ENCODE peak calls at places on chromosome 6, in eight cellular contexts. Z is bronchial epithelial cell, G is suprapubic skin, S is pancreas, N is upper lobe of right lung, O is dorsolateral prefrontal cortex, R is heart left ventricle, D is H1. W is an unnamed sample. For H3K27me3, the result is how much of the 10 kb centered on the place peaks cover.

GRCh38 chr6:26087284-26088115 is at the start of gene HFE:
- DNase-seq in Z (peak), G (peak), S (peak), N (peak), O (no peak), R (peak), D (peak), W (no peak)

GRCh38 chr6:36545767-36546663 is 1.3 kb downstream of the STK38 start:
- DNase-seq in Z (no peak), G (no peak), S (no peak), N (no peak), O (no peak), R (no peak), D (no peak), W (no peak)

GRCh38 chr6:134826889-134827737 is 122.8 kb downstream of the ALDH8A1 start:
- DNase-seq in Z (peak), G (peak), S (peak), N (no peak), O (no peak), R (peak), D (no peak), W (peak)

GRCh38 chr6:126926926-126927325 is 191.5 kb upstream of the RSPO3 start:
- DNase-seq in Z (no peak), G (no peak), S (no peak), N (no peak), O (no peak), R (no peak), D (no peak), W (no peak)

GRCh38 chr6:87407531-87407895 is 259 bp upstream of the CFAP206 start:
- DNase-seq in Z (peak), G (peak), S (no peak), N (no peak), O (no peak), R (peak), D (no peak), W (no peak)

GRCh38 chr6:90703383-90703782 is 116.5 kb upstream of the MAP3K7 start:
- DNase-seq in Z (no peak), G (no peak), S (no peak), N (no peak), O (no peak), R (no peak), D (no peak), W (no peak)

GRCh38 chr6:111590209-111590955 is 15.3 kb downstream of the TRAF3IP2 start:
- DNase-seq in Z (no peak), G (no peak), S (no peak), N (no peak), O (no peak), R (no peak), D (no peak), W (no peak)

GRCh38 chr6:73579389-73579788 is 58.6 kb upstream of the EEF1A1 start:
- DNase-seq in Z (no peak), G (no peak), S (no peak), N (no peak), O (no peak), R (no peak), D (peak), W (no peak)

GRCh38 chr6:166078294-166078693 is 89.4 kb downstream of the TBXT start:
- DNase-seq in Z (no peak), G (no peak), S (no peak), N (no peak), O (no peak), R (no peak), D (no peak), W (peak)

GRCh38 chr6:47161176-47161687 is 119.1 kb upstream of the ADGRF1 start:
- DNase-seq in Z (peak), G (no peak), S (peak), N (no peak), O (no peak), R (no peak), D (no peak), W (no peak)

GRCh38 chr6:153644000-153644399 is 395.0 kb upstream of the OPRM1 start:
- DNase-seq in Z (no peak), G (no peak), S (no peak), N (no peak), O (no peak), R (no peak), D (no peak), W (no peak)

GRCh38 chr6:87074051-87074711 is 20.7 kb downstream of the CGA start:
- DNase-seq in Z (no peak), G (no peak), S (no peak), N (no peak), O (no peak), R (no peak), D (no peak), W (no peak)

GRCh38 chr6:54474898-54475297 is 166.7 kb downstream of the TINAG start:
- DNase-seq in Z (no peak), G (no peak), S (no peak), N (no peak), O (no peak), R (no peak), D (no peak), W (no peak)

GRCh38 chr6:163485388-163485851 is 70.9 kb downstream of the QKI start:
- DNase-seq in Z (no peak), G (no peak), S (no peak), N (no peak), O (no peak), R (no peak), D (no peak), W (no peak)

GRCh38 chr6:157255079-157255478 is 68.2 kb downstream of the TMEM242 start:
- DNase-seq in Z (no peak), G (peak), S (no peak), N (no peak), O (no peak), R (no peak), D (no peak), W (no peak)

GRCh38 chr6:45619994-45620471 is 242.3 kb upstream of the SUPT3H start:
- DNase-seq in Z (no peak), G (no peak), S (no peak), N (no peak), O (no peak), R (no peak), D (peak), W (no peak)

GRCh38 chr6:44266347-44266746 is 996 bp upstream of the NFKBIE start:
- DNase-seq in Z (no peak), G (no peak), S (no peak), N (no peak), O (no peak), R (no peak), D (no peak), W (no peak)

GRCh38 chr6:53437557-53438202 is 88.9 kb upstream of the ELOVL5 start:
- DNase-seq in Z (peak), G (no peak), S (peak), N (no peak), O (peak), R (no peak), D (no peak), W (peak)

GRCh38 chr6:123655520-123656306 is 19.0 kb upstream of the TRDN start:
- DNase-seq in Z (no peak), G (no peak), S (no peak), N (no peak), O (no peak), R (no peak), D (no peak), W (no peak)

GRCh38 chr6:165849539-165850430 is 186.7 kb upstream of the PDE10A start:
- DNase-seq in Z (no peak), G (no peak), S (no peak), N (no peak), O (no peak), R (no peak), D (no peak), W (no peak)

GRCh38 chr6:89410231-89411018 is 1.6 kb downstream of the RRAGD start:
- DNase-seq in Z (no peak), G (no peak), S (no peak), N (no peak), O (no peak), R (no peak), D (no peak), W (no peak)

GRCh38 chr6:158784505-158784904 is 34.7 kb downstream of the EZR start:
- DNase-seq in Z (peak), G (no peak), S (no peak), N (no peak), O (no peak), R (no peak), D (no peak), W (no peak)

GRCh38 chr6:111606620-111607115 is 990 bp upstream of the TRAF3IP2 start:
- DNase-seq in Z (no peak), G (peak), S (no peak), N (no peak), O (no peak), R (no peak), D (no peak), W (no peak)

GRCh38 chr6:85749236-85749635 is 106.5 kb upstream of the SYNCRIP start:
- DNase-seq in Z (no peak), G (no peak), S (no peak), N (no peak), O (no peak), R (no peak), D (no peak), W (no peak)

GRCh38 chr6:80335061-80335660 is 228.7 kb downstream of the BCKDHB start:
- DNase-seq in Z (no peak), G (no peak), S (no peak), N (no peak), O (no peak), R (no peak), D (no peak), W (no peak)

GRCh38 chr6:143055213-143055612 is 5.5 kb upstream of the AIG1 start:
- DNase-seq in Z (no peak), G (no peak), S (no peak), N (no peak), O (no peak), R (no peak), D (no peak), W (no peak)

GRCh38 chr6:93968126-93968525 is 548.8 kb upstream of the EPHA7 start:
- DNase-seq in Z (no peak), G (no peak), S (no peak), N (no peak), O (no peak), R (no peak), D (no peak), W (no peak)

GRCh38 chr6:35359744-35360348 is 17.5 kb downstream of the PPARD start:
- DNase-seq in Z (peak), G (peak), S (peak), N (no peak), O (peak), R (peak), D (no peak), W (no peak)

GRCh38 chr6:103797738-103798137 is 1062.0 kb downstream of the HACE1 start:
- DNase-seq in Z (peak), G (no peak), S (no peak), N (no peak), O (no peak), R (no peak), D (no peak), W (no peak)

GRCh38 chr6:44010411-44011349 is 116.6 kb downstream of the MRPL14 start:
- DNase-seq in Z (peak), G (peak), S (peak), N (peak), O (no peak), R (peak), D (no peak), W (peak)

GRCh38 chr6:3139090-3139903 is 18.0 kb downstream of the TUBB2A start:
- DNase-seq in Z (peak), G (peak), S (peak), N (peak), O (no peak), R (peak), D (no peak), W (peak)

GRCh38 chr6:116974526-116974925 is 97.5 kb downstream of the RFX6 start:
- DNase-seq in Z (no peak), G (no peak), S (no peak), N (no peak), O (no peak), R (no peak), D (no peak), W (no peak)

GRCh38 chr6:68046756-68047155 is 588.3 kb upstream of the ADGRB3 start:
- DNase-seq in Z (no peak), G (no peak), S (no peak), N (no peak), O (no peak), R (no peak), D (no peak), W (no peak)

GRCh38 chr6:32254761-32255211 is 30.9 kb upstream of the NOTCH4 start:
- DNase-seq in Z (no peak), G (no peak), S (no peak), N (no peak), O (no peak), R (no peak), D (peak), W (no peak)

GRCh38 chr6:50952092-50952932 is 133.6 kb downstream of the TFAP2B start:
- DNase-seq in Z (peak), G (no peak), S (no peak), N (no peak), O (no peak), R (no peak), D (no peak), W (no peak)

GRCh38 chr6:113347420-113347819 is 509.7 kb upstream of the MARCKS start:
- DNase-seq in Z (no peak), G (no peak), S (no peak), N (no peak), O (no peak), R (no peak), D (no peak), W (no peak)
- H3K27me3 ChIP-seq in Z (under half), G (under half), S (under half), N (under half), O (under half), R (under half), D (under half), W (under half)

DNA sequence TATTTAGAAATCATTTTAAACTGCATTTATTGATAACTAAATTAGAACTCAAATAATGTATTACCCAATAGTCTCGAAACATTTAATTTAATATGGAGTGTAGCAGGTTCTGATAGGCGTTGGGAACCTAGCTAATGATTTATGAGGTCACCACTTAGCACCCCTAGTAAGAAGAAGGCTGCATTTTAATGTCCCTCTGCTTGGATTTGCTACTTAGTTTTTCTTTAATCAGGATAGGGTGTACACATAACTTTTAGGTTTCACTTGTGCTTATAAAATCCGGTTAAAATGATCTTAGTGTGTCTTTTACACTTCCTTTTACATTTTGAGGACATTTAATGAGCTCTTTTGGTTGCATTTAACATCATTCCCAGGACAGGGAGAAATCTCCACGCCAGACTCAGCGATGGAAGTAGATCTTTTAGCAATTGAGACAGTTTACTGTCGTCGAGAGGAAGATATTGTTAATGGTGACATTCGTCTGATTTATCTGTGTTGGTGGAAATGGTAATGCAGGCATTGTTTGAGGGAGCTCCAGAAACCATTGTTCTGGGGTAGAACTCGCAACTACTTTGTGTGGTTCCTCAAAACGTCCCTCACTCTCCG is 5.6 kb downstream of the TFAP2A start:
- DNase-seq in Z (peak), G (no peak), S (no peak), N (no peak), O (no peak), R (no peak), D (no peak), W (no peak)
- H3K27me3 ChIP-seq in Z (under half), G (half or more), S (half or more), N (half or more), O (under half), R (half or more), D (half or more), W (under half)

DNA sequence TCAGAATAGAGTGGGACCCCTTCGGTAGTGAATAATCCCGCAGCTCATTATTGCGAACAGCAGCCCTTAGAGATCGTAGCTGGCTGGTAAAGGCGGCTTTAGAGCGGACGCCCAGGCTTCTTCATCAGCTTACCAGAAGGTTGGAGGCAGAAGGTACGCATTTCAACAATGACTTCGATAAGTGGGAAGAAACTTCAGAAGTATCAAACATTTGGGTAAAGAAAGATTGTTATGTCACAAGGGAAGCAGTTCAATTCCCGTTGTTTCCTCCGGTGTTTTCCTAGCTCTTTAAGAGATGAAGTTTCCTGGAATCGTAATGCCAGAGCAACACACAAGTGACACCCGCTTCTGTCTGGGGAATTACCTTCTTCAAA is 119.2 kb upstream of the ZNF184 start:
- DNase-seq in Z (peak), G (no peak), S (no peak), N (no peak), O (no peak), R (no peak), D (no peak), W (no peak)
- H3K27me3 ChIP-seq in Z (under half), G (half or more), S (half or more), N (half or more), O (under half), R (half or more), D (under half), W (under half)

GRCh38 chr6:27267865-27268444 is 20.5 kb downstream of the PRSS16 start:
- DNase-seq in Z (no peak), G (no peak), S (no peak), N (no peak), O (no peak), R (no peak), D (no peak), W (no peak)

GRCh38 chr6:27275025-27275956 is 27.8 kb downstream of the PRSS16 start:
- DNase-seq in Z (no peak), G (no peak), S (no peak), N (no peak), O (no peak), R (no peak), D (peak), W (no peak)

GRCh38 chr6:27279513-27280063 is 32.1 kb downstream of the PRSS16 start:
- DNase-seq in Z (no peak), G (no peak), S (peak), N (no peak), O (no peak), R (no peak), D (peak), W (no peak)

GRCh38 chr6:27268803-27269202 is 21.3 kb downstream of the PRSS16 start:
- DNase-seq in Z (no peak), G (no peak), S (no peak), N (no peak), O (no peak), R (no peak), D (no peak), W (no peak)

GRCh38 chr6:27273783-27274182 is 26.3 kb downstream of the PRSS16 start:
- DNase-seq in Z (no peak), G (no peak), S (no peak), N (no peak), O (no peak), R (no peak), D (no peak), W (no peak)
- H3K27me3 ChIP-seq in Z (under half), G (half or more), S (half or more), N (half or more), O (under half), R (under half), D (under half), W (under half)

GRCh38 chr6:41326092-41326491 is 9.3 kb upstream of the NCR2 start:
- DNase-seq in Z (no peak), G (no peak), S (no peak), N (no peak), O (no peak), R (no peak), D (no peak), W (no peak)
- H3K27me3 ChIP-seq in Z (under half), G (under half), S (under half), N (under half), O (under half), R (under half), D (under half), W (under half)

DNA sequence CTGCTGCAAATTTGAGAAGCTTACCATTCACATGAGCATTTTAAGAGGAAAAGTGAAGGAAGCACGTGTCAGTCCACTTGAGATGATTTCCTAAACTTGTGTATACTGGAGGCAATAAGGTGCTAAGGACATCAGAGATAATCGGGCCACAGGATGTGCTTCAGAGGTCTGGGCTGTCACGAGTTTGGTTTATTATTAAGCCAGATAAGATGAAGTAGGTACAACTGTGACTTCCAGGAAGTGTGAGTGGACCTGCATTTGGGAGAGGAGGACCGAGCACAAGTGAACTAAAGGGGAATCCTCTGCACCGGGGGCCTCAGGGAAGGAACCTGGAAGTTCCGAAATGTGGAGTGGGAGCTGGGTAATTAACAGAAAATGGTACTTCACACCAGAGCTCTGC is 1.4 kb downstream of the SAMD5 start:
- DNase-seq in Z (peak), G (no peak), S (no peak), N (no peak), O (no peak), R (no peak), D (no peak), W (no peak)
- H3K27me3 ChIP-seq in Z (under half), G (under half), S (under half), N (under half), O (under half), R (under half), D (half or more), W (under half)

GRCh38 chr6:83854766-83855165 is 1.6 kb downstream of the RIPPLY2 start:
- DNase-seq in Z (peak), G (no peak), S (no peak), N (no peak), O (no peak), R (no peak), D (no peak), W (no peak)
- H3K27me3 ChIP-seq in Z (under half), G (half or more), S (under half), N (half or more), O (under half), R (under half), D (under half), W (under half)

W was measured in BJ.